ENCODE peak calls at places on chromosomes 4 and X, in four cellular contexts. J, O, G and Y are unnamed samples.
A peak's percentile ranks its signal among the peaks of the same experiment; 100 is the strongest.

GRCh38 chr4:142953171-142953570 is 107.1 kb upstream of the INPP4B start:
- DNase-seq in J (no peak), O (no peak), G (no peak), Y (no peak)

GRCh38 chr4:36328130-36328529 is 46.7 kb downstream of the DTHD1 start:
- DNase-seq in J (no peak), O (no peak), G (no peak), Y (no peak)

GRCh38 chr4:7270121-7270520 is 77.8 kb downstream of the SORCS2 start:
- DNase-seq in J (no peak), O (no peak), G (no peak), Y (no peak)

GRCh38 chrX:54452920-54453319 is 12.7 kb downstream of the TSR2 start:
- DNase-seq in J (peak; percentile 16), O (no peak), G (peak; percentile 57), Y (no peak)

GRCh38 chrX:7582191-7582590 is 260.8 kb upstream of the VCX start:
- DNase-seq in J (no peak), O (no peak), G (no peak), Y (no peak)

GRCh38 chrX:107542500-107542899 is 85.8 kb upstream of the PRPS1 start:
- DNase-seq in J (no peak), O (no peak), G (peak; percentile 73), Y (no peak)

GRCh38 chr4:145525291-145525740 is 43.7 kb downstream of the SMAD1 start:
- DNase-seq in J (no peak), O (no peak), G (peak; percentile 16), Y (no peak)

GRCh38 chrX:103437147-103437873 is 61.0 kb downstream of the BEX3 start:
- DNase-seq in J (no peak), O (no peak), G (no peak), Y (no peak)

GRCh38 chrX:17535229-17535628 is 160.2 kb downstream of the NHS start:
- DNase-seq in J (peak; percentile 35), O (no peak), G (peak; percentile 23), Y (peak; percentile 37)

GRCh38 chr4:111707491-111707890 is 437.8 kb upstream of the FAM241A start:
- DNase-seq in J (no peak), O (no peak), G (no peak), Y (no peak)

GRCh38 chrX:12065251-12065650 is 73.0 kb upstream of the FRMPD4 start:
- DNase-seq in J (no peak), O (no peak), G (peak; percentile 63), Y (no peak)

DNA sequence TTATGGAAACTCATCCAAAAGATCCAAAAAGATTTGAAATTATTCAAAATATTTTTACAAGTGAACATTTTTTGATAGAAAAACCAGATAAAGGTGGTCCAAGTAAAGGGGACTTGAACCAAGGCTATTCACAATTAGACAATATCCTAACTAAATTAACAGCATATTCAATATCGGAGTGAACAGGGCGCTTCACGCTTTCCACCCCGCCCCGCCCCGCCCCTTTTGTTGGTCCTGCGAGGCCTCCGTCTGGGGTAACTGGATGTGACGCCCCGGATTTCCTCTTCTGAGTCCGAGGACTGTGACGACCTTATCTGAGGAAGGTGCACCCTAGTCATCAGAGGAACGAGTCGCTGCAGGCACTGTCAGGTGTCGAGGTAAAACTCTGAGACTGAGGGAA is at the start of gene MAGEB16:
- DNase-seq in J (no peak), O (no peak), G (no peak), Y (no peak)
- TF ChIP-seq CTCF in J (no peak), O (no peak), G (no peak), Y (no peak)

GRCh38 chr4:153963216-153963615 is 174.3 kb upstream of the SFRP2 start:
- DNase-seq in J (no peak), O (no peak), G (peak; percentile 18), Y (no peak)

GRCh38 chr4:153962311-153963039 is 173.6 kb upstream of the SFRP2 start:
- DNase-seq in J (no peak), O (no peak), G (no peak), Y (no peak)
- TF ChIP-seq CTCF in J (no peak), O (no peak), G (no peak), Y (no peak)

DNA sequence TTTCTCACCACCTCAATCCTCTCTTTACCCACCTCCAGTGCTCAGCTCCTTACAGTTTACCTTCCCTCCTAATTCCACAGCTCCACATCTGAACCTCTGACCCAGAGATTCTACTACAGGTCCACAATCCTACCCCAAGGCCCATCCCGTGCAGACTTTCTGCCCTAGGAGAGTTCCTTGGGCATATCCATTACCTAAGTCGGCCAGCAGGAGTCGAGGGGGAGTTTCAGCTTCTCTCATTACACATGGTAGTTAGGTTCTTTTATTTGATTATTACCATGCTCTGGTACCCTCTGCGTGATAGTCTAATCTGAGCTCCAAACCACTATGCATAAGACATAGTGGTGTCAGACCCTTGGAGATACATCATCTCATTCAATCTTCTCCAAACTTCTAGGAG is 117.9 kb downstream of the SH3RF1 start:
- DNase-seq in J (peak; percentile 12), O (no peak), G (no peak), Y (no peak)
- TF ChIP-seq CTCF in J (peak; percentile 29), O (no peak), G (peak; percentile 24), Y (no peak)

GRCh38 chr4:3516061-3516835 is 16.0 kb downstream of the LRPAP1 start:
- DNase-seq in J (no peak), O (no peak), G (no peak), Y (no peak)

GRCh38 chr4:3514221-3514780 is 17.9 kb downstream of the LRPAP1 start:
- DNase-seq in J (no peak), O (no peak), G (no peak), Y (no peak)

GRCh38 chr4:3515646-3516045 is 16.6 kb downstream of the LRPAP1 start:
- DNase-seq in J (no peak), O (no peak), G (no peak), Y (no peak)

GRCh38 chr4:3513807-3514206 is 18.4 kb downstream of the LRPAP1 start:
- DNase-seq in J (no peak), O (no peak), G (no peak), Y (no peak)

DNA sequence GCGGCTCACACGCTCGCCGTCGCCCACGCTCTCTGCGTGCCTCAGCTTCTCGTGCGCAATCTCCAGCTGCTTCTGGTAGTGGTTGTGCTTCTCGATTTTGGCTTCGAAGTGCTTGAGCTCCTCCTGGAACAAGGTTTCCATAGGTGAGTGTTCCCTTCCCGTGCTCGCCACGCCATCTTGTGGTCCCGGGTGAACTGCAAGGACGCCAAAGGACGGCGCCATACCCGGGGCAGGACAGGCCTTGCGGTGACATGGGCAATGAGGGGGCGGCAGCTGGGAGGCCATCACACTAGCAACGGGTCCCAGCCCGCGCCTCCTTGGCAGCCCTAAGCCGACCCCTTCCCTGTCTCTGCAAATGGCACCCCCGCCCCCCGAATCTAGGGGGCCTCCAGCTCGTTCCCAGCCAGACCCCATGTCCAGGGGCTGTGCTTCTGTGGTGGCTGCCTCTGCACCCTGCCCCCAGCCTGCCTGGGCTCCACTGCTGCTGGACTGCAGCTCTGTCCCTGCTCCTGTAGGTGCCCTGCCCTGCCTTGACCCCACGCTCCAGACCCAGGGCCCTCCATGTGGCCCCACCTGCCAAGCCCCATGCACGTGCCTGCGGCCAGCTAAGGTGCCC is 17.3 kb downstream of the LRPAP1 start:
- DNase-seq in J (no peak), O (no peak), G (peak; percentile 56), Y (no peak)
- TF ChIP-seq CTCF in J (no peak), O (peak; percentile 29), G (peak; percentile 63), Y (no peak)